ENCODE peak calls at places on chromosome 14, in eight cellular contexts. A, B, W, V, L, I, X and H are unnamed samples.

GRCh38 chr14:41606249-41607118 is at the start of gene LRFN5:
- DNase-seq in A (no peak), B (peak), W (no peak), V (peak), L (no peak), I (no peak), X (peak), H (peak)

GRCh38 chr14:104341532-104342434 is 203.4 kb downstream of the KIF26A start:
- DNase-seq in A (peak), B (peak), W (no peak), V (peak), L (peak), I (no peak), X (peak), H (peak)

GRCh38 chr14:32986791-32987545 is 48.3 kb downstream of the NPAS3 start:
- DNase-seq in A (no peak), B (no peak), W (no peak), V (peak), L (no peak), I (no peak), X (no peak), H (no peak)

GRCh38 chr14:63174760-63175191 is 29.5 kb upstream of the RHOJ start:
- DNase-seq in A (peak), B (no peak), W (no peak), V (peak), L (no peak), I (no peak), X (peak), H (peak)

GRCh38 chr14:70845601-70846000 is 36.3 kb upstream of the MAP3K9 start:
- DNase-seq in A (no peak), B (no peak), W (no peak), V (no peak), L (no peak), I (no peak), X (no peak), H (no peak)

GRCh38 chr14:93619176-93619793 is 169.0 kb downstream of the PRIMA1 start:
- DNase-seq in A (peak), B (no peak), W (no peak), V (peak), L (no peak), I (no peak), X (peak), H (no peak)

GRCh38 chr14:61754627-61755381 is 7.4 kb upstream of the SNAPC1 start:
- DNase-seq in A (no peak), B (no peak), W (no peak), V (peak), L (no peak), I (no peak), X (no peak), H (no peak)

GRCh38 chr14:80974338-80975078 is 19.1 kb downstream of the TSHR start:
- DNase-seq in A (no peak), B (no peak), W (no peak), V (peak), L (no peak), I (no peak), X (no peak), H (no peak)

GRCh38 chr14:99009875-99010274 is 262.1 kb downstream of the BCL11B start:
- DNase-seq in A (peak), B (no peak), W (no peak), V (no peak), L (no peak), I (no peak), X (no peak), H (no peak)

GRCh38 chr14:44960146-44960545 is 1.6 kb downstream of the KLHL28 start:
- DNase-seq in A (no peak), B (no peak), W (no peak), V (peak), L (no peak), I (no peak), X (no peak), H (no peak)

GRCh38 chr14:60061371-60061770 is 30.4 kb upstream of the PCNX4 start:
- DNase-seq in A (no peak), B (no peak), W (no peak), V (peak), L (no peak), I (no peak), X (no peak), H (no peak)

GRCh38 chr14:104714681-104715080 is 9.3 kb upstream of the ADSS1 start:
- DNase-seq in A (no peak), B (no peak), W (no peak), V (no peak), L (no peak), I (no peak), X (no peak), H (no peak)

GRCh38 chr14:69321601-69322330 is 61.8 kb downstream of the GALNT16 start:
- DNase-seq in A (no peak), B (no peak), W (no peak), V (peak), L (no peak), I (no peak), X (no peak), H (no peak)

GRCh38 chr14:94320243-94320642 is 2.9 kb downstream of the SERPINA6 start:
- DNase-seq in A (peak), B (no peak), W (no peak), V (no peak), L (no peak), I (no peak), X (no peak), H (no peak)

GRCh38 chr14:69050235-69051184 is 71.4 kb upstream of the ACTN1 start:
- DNase-seq in A (no peak), B (no peak), W (no peak), V (peak), L (no peak), I (no peak), X (no peak), H (no peak)

GRCh38 chr14:73684627-73685026 is 29.6 kb downstream of the PNMA1 start:
- DNase-seq in A (no peak), B (no peak), W (no peak), V (no peak), L (no peak), I (no peak), X (no peak), H (no peak)

GRCh38 chr14:61698216-61698980 is 3.1 kb downstream of the HIF1A start:
- DNase-seq in A (no peak), B (no peak), W (no peak), V (no peak), L (no peak), I (no peak), X (no peak), H (no peak)

GRCh38 chr14:56117765-56118610 is at the start of gene PELI2:
- DNase-seq in A (peak), B (peak), W (peak), V (peak), L (peak), I (peak), X (peak), H (no peak)

GRCh38 chr14:92936085-92936484 is 13.1 kb downstream of the CHGA start:
- DNase-seq in A (no peak), B (peak), W (no peak), V (no peak), L (no peak), I (no peak), X (no peak), H (no peak)

GRCh38 chr14:105475269-105475915 is 771 bp downstream of the CRIP2 start:
- DNase-seq in A (no peak), B (peak), W (no peak), V (no peak), L (no peak), I (no peak), X (peak), H (no peak)

GRCh38 chr14:28901631-28902030 is 135.0 kb downstream of the FOXG1 start:
- DNase-seq in A (no peak), B (no peak), W (no peak), V (no peak), L (no peak), I (no peak), X (no peak), H (no peak)

GRCh38 chr14:77270361-77271112 is 469 bp downstream of the NGB start:
- DNase-seq in A (no peak), B (no peak), W (no peak), V (no peak), L (no peak), I (no peak), X (no peak), H (no peak)

GRCh38 chr14:47278233-47278842 is 397.1 kb downstream of the MDGA2 start:
- DNase-seq in A (peak), B (no peak), W (no peak), V (no peak), L (peak), I (no peak), X (peak), H (peak)

GRCh38 chr14:92709340-92710000 is 39.0 kb downstream of the LGMN start:
- DNase-seq in A (no peak), B (no peak), W (no peak), V (no peak), L (no peak), I (no peak), X (no peak), H (no peak)

GRCh38 chr14:50667491-50668007 is 557 bp downstream of the SAV1 start:
- DNase-seq in A (peak), B (no peak), W (no peak), V (no peak), L (peak), I (no peak), X (no peak), H (no peak)

GRCh38 chr14:94143711-94144110 is 14.3 kb upstream of the IFI27L2 start:
- DNase-seq in A (no peak), B (no peak), W (no peak), V (no peak), L (no peak), I (no peak), X (no peak), H (peak)

GRCh38 chr14:32703246-32703645 is 235.4 kb upstream of the NPAS3 start:
- DNase-seq in A (no peak), B (no peak), W (no peak), V (peak), L (no peak), I (no peak), X (no peak), H (no peak)

GRCh38 chr14:104292084-104292970 is 153.9 kb downstream of the KIF26A start:
- DNase-seq in A (no peak), B (peak), W (no peak), V (no peak), L (no peak), I (no peak), X (no peak), H (no peak)

GRCh38 chr14:91264151-91265150 is 19.9 kb upstream of the GPR68 start:
- DNase-seq in A (no peak), B (no peak), W (no peak), V (no peak), L (no peak), I (no peak), X (peak), H (peak)

GRCh38 chr14:64792871-64793560 is 86.7 kb downstream of the SPTB start:
- DNase-seq in A (no peak), B (no peak), W (no peak), V (no peak), L (no peak), I (no peak), X (no peak), H (no peak)

GRCh38 chr14:75941030-75941429 is 40.8 kb downstream of the TGFB3 start:
- DNase-seq in A (no peak), B (no peak), W (no peak), V (peak), L (no peak), I (no peak), X (no peak), H (no peak)

GRCh38 chr14:70714055-70714550 is 72.4 kb downstream of the TTC9 start:
- DNase-seq in A (peak), B (no peak), W (peak), V (peak), L (peak), I (peak), X (peak), H (peak)

GRCh38 chr14:81886588-81886987 is 352.9 kb upstream of the SEL1L start:
- DNase-seq in A (no peak), B (no peak), W (no peak), V (no peak), L (no peak), I (no peak), X (no peak), H (no peak)

GRCh38 chr14:96905065-96905464 is 107.9 kb downstream of the VRK1 start:
- DNase-seq in A (no peak), B (no peak), W (no peak), V (no peak), L (no peak), I (no peak), X (no peak), H (no peak)